ENCODE peak calls at places on chromosome 12, in five cellular contexts. W is AG10803, G is GM12891, R is Right ventricle myocardium superior, E is NCI-H1105. D is an unnamed sample.

GRCh38 chr12:104426926-104427546 is 29.7 kb upstream of the CHST11 start:
- DNase-seq in W (peak), G (no peak), R (no peak), E (no peak), D (no peak)

GRCh38 chr12:107951024-107951423 is 176.5 kb downstream of the ASCL4 start:
- DNase-seq in W (no peak), G (no peak), R (no peak), E (no peak), D (no peak)

GRCh38 chr12:104604070-104604994 is 147.6 kb downstream of the CHST11 start:
- DNase-seq in W (peak), G (peak), R (peak), E (no peak), D (peak)

GRCh38 chr12:57165741-57166140 is 18.3 kb upstream of the LRP1-AS start:
- DNase-seq in W (peak), G (no peak), R (no peak), E (no peak), D (no peak)

GRCh38 chr12:60830381-60830780 is 1234.6 kb downstream of the SLC16A7 start:
- DNase-seq in W (no peak), G (no peak), R (no peak), E (no peak), D (no peak)

GRCh38 chr12:11793896-11794295 is 144.4 kb downstream of the ETV6 start:
- DNase-seq in W (no peak), G (no peak), R (no peak), E (no peak), D (no peak)

GRCh38 chr12:105705765-105706164 is 375.3 kb downstream of the C12orf75 start:
- DNase-seq in W (peak), G (no peak), R (no peak), E (peak), D (peak)

GRCh38 chr12:54988402-54989054 is 4.0 kb upstream of the TESPA1 start:
- DNase-seq in W (peak), G (no peak), R (peak), E (peak), D (peak)

GRCh38 chr12:48027183-48028002 is 23.1 kb upstream of the COL2A1 start:
- DNase-seq in W (no peak), G (no peak), R (no peak), E (no peak), D (no peak)

GRCh38 chr12:4265280-4265679 is 8.3 kb upstream of the CCND2 start:
- DNase-seq in W (no peak), G (no peak), R (no peak), E (no peak), D (no peak)

GRCh38 chr12:116397148-116397547 is 119.7 kb upstream of the MED13L start:
- DNase-seq in W (peak), G (no peak), R (no peak), E (no peak), D (peak)

GRCh38 chr12:114658002-114658441 is 26.0 kb downstream of the TBX3 start:
- DNase-seq in W (no peak), G (no peak), R (no peak), E (no peak), D (no peak)

GRCh38 chr12:51392556-51393237 is 1.5 kb upstream of the GALNT6 start:
- DNase-seq in W (peak), G (no peak), R (no peak), E (no peak), D (no peak)

GRCh38 chr12:54588110-54588831 is at the start of gene PPP1R1A:
- DNase-seq in W (no peak), G (no peak), R (peak), E (no peak), D (no peak)